ENCODE peak calls at places on chromosomes 5 and 9, in four cellular contexts. Z is MV-4-11; L is PC-9; K is stimulated activated CD8-positive, alpha-beta memory T cell treated with anti-CD3 and anti-CD28 coated beads, Interleukin-7, amount 100 ng/mL, for 1 hour. V is an unnamed sample.

GRCh38 chr5:65907138-65907537 is 19.2 kb upstream of the ERBIN start:
- DNase-seq in L (peak), Z (no peak), K (no peak), V (no peak)

GRCh38 chr9:99031319-99031718 is 73.6 kb upstream of the TGFBR1 start:
- DNase-seq in K (no peak), L (no peak), Z (no peak), V (no peak)

GRCh38 chr9:136061405-136061804 is 33.7 kb downstream of the NACC2 start:
- DNase-seq in Z (no peak), K (no peak), L (no peak), V (no peak)

GRCh38 chr5:124393564-124394379 is 352.7 kb downstream of the ZNF608 start:
- DNase-seq in Z (no peak), K (no peak), L (no peak), V (no peak)

GRCh38 chr9:16625831-16626230 is 244.6 kb downstream of the BNC2 start:
- DNase-seq in Z (no peak), K (no peak), L (no peak), V (peak)

GRCh38 chr9:112059145-112059979 is 115.7 kb downstream of the SUSD1 start:
- DNase-seq in K (no peak), Z (no peak), L (peak), V (peak)

GRCh38 chr5:25489834-25490538 is 845.2 kb upstream of the CDH10 start:
- DNase-seq in K (no peak), L (peak), Z (peak), V (no peak)

GRCh38 chr5:73482383-73483193 is 15.7 kb upstream of the BTF3 start:
- DNase-seq in L (no peak), Z (no peak), K (no peak), V (no peak)

GRCh38 chr5:177440211-177440989 is 6.2 kb upstream of the PRR7 start:
- DNase-seq in K (no peak), Z (no peak), L (peak), V (no peak)

GRCh38 chr5:140398379-140398811 is 3.2 kb upstream of the ANKHD1 start:
- DNase-seq in K (no peak), L (peak), Z (peak), V (no peak)

GRCh38 chr9:107685901-107686300 is 196.3 kb upstream of the KLF4 start:
- DNase-seq in Z (no peak), K (no peak), L (no peak), V (no peak)

GRCh38 chr9:132794730-132795380 is 83.2 kb downstream of the AK8 start:
- DNase-seq in K (no peak), Z (no peak), L (no peak), V (no peak)

GRCh38 chr5:7825630-7826029 is 25.3 kb downstream of the CFAP90 start:
- DNase-seq in L (no peak), Z (no peak), K (no peak), V (no peak)

GRCh38 chr5:173888473-173889135 is 455 bp downstream of the CPEB4 start:
- DNase-seq in Z (no peak), K (no peak), L (no peak), V (no peak)

GRCh38 chr9:133383438-133383837 is 7.3 kb downstream of the STKLD1 start:
- DNase-seq in K (no peak), L (no peak), Z (no peak), V (no peak)